ENCODE peak calls at places on chromosomes 12 and 14, in five cellular contexts. D is NB4, U is testis, F is gastrocnemius medialis, E is K562. Q is an unnamed sample.

GRCh38 chr12:31922341-31923062 is 36.7 kb upstream of the RESF1 start:
- DNase-seq in D (peak), F (no peak), E (no peak), U (no peak), Q (no peak)

GRCh38 chr14:89225607-89226006 is 191.4 kb downstream of the FOXN3 start:
- DNase-seq in F (no peak), U (no peak), E (no peak), D (no peak), Q (no peak)

GRCh38 chr12:32586390-32586789 is 92.7 kb upstream of the DNM1L start:
- DNase-seq in U (no peak), F (no peak), D (peak), E (no peak), Q (no peak)

GRCh38 chr14:23430733-23431105 is 4.7 kb downstream of the MYH7 start:
- DNase-seq in U (no peak), D (peak), E (no peak), F (peak), Q (no peak)

GRCh38 chr14:106317593-106317992 is 791.2 kb downstream of the TMEM121 start:
- DNase-seq in F (no peak), U (no peak), D (no peak), E (no peak), Q (no peak)

GRCh38 chr14:68193970-68194634 is 374.5 kb downstream of the RAD51B start:
- DNase-seq in F (no peak), U (no peak), E (no peak), D (no peak), Q (no peak)

GRCh38 chr12:22339691-22340090 is 5.2 kb upstream of the ST8SIA1 start:
- DNase-seq in E (no peak), U (no peak), D (no peak), F (no peak), Q (no peak)

GRCh38 chr12:47877081-47877480 is 27.7 kb downstream of the VDR start:
- DNase-seq in E (no peak), U (no peak), D (no peak), F (no peak), Q (no peak)

GRCh38 chr12:123763093-123763492 is 992 bp downstream of the DNAH10 start:
- DNase-seq in U (no peak), D (no peak), E (no peak), F (no peak), Q (no peak)

GRCh38 chr12:58920102-58920955 is at the start of gene LRIG3:
- DNase-seq in U (peak), D (no peak), F (peak), E (peak), Q (no peak)

GRCh38 chr14:72476657-72477499 is 417.0 kb downstream of the DPF3 start:
- DNase-seq in D (peak), E (no peak), U (no peak), F (peak), Q (no peak)

GRCh38 chr12:22443379-22444316 is 100.7 kb downstream of the C2CD5 start:
- DNase-seq in E (peak), F (peak), D (peak), U (peak), Q (no peak)

GRCh38 chr14:92846162-92846897 is 52.2 kb downstream of the GOLGA5 start:
- DNase-seq in F (no peak), D (peak), E (peak), U (no peak), Q (no peak)

GRCh38 chr12:130838284-130838950 is 633 bp downstream of the STX2 start:
- DNase-seq in D (peak), F (peak), U (peak), E (peak), Q (no peak)

GRCh38 chr12:42812086-42812485 is 222.5 kb upstream of the PRICKLE1 start:
- DNase-seq in F (no peak), E (no peak), D (no peak), U (no peak), Q (no peak)

GRCh38 chr14:61470261-61470953 is 149.0 kb downstream of the PRKCH start:
- DNase-seq in E (no peak), U (no peak), D (peak), F (no peak), Q (no peak)

GRCh38 chr12:92899388-92900001 is 29.6 kb downstream of the EEA1 start:
- DNase-seq in E (no peak), F (peak), D (peak), U (peak), Q (peak)

GRCh38 chr12:77782034-77782433 is 48.7 kb upstream of the NAV3 start:
- DNase-seq in E (no peak), D (no peak), F (no peak), U (no peak), Q (no peak)

GRCh38 chr12:121776190-121777098 is 17.0 kb downstream of the RHOF start:
- DNase-seq in D (peak), E (peak), F (peak), U (peak), Q (no peak)

GRCh38 chr12:4223273-4223855 is 50.2 kb upstream of the CCND2 start:
- DNase-seq in D (no peak), F (no peak), U (no peak), E (no peak), Q (no peak)

GRCh38 chr12:133220521-133220920 is 15.2 kb downstream of the ANHX start:
- DNase-seq in U (no peak), E (no peak), D (no peak), F (no peak), Q (no peak)

GRCh38 chr14:94882401-94882800 is 112.5 kb upstream of the GSC start:
- DNase-seq in F (no peak), E (no peak), D (no peak), U (no peak), Q (no peak)

GRCh38 chr12:45732936-45733335 is 3.4 kb downstream of the ARID2 start:
- DNase-seq in F (no peak), E (no peak), D (no peak), U (no peak), Q (no peak)

GRCh38 chr12:89542912-89543592 is 17.2 kb upstream of the POC1B start:
- DNase-seq in E (peak), F (peak), D (peak), U (peak), Q (no peak)

GRCh38 chr14:104513641-104514046 is 65.9 kb upstream of the C14orf180 start:
- DNase-seq in F (no peak), D (no peak), E (no peak), U (peak), Q (peak)

GRCh38 chr12:26741828-26742227 is 91.2 kb downstream of the ITPR2 start:
- DNase-seq in F (no peak), E (no peak), D (no peak), U (no peak), Q (no peak)

GRCh38 chr12:96352161-96352835 is 47.9 kb downstream of the CDK17 start:
- DNase-seq in F (no peak), U (no peak), D (no peak), E (no peak), Q (no peak)

GRCh38 chr14:50215416-50215815 is 16.0 kb downstream of the SOS2 start:
- DNase-seq in F (no peak), U (no peak), E (no peak), D (no peak), Q (no peak)

GRCh38 chr12:47156167-47156736 is 76.5 kb upstream of the AMIGO2 start:
- DNase-seq in E (peak), U (peak), D (peak), F (no peak), Q (no peak)

GRCh38 chr12:95859947-95860850 is 1.4 kb downstream of the SNRPF start:
- DNase-seq in D (peak), U (no peak), F (no peak), E (no peak), Q (no peak)

GRCh38 chr12:77772606-77773298 is 57.9 kb upstream of the NAV3 start:
- DNase-seq in E (no peak), F (no peak), U (no peak), D (no peak), Q (no peak)

GRCh38 chr14:68082698-68083291 is 263.2 kb downstream of the RAD51B start:
- DNase-seq in F (no peak), D (no peak), E (no peak), U (no peak), Q (no peak)

GRCh38 chr12:116427200-116427932 is 131.8 kb upstream of the MAP1LC3B2 start:
- DNase-seq in E (no peak), F (no peak), D (no peak), U (no peak), Q (no peak)

GRCh38 chr12:22993639-22994038 is 368.7 kb downstream of the ETNK1 start:
- DNase-seq in U (no peak), D (no peak), E (no peak), F (no peak), Q (no peak)

GRCh38 chr14:73757876-73758391 is 43.8 kb upstream of the PNMA1 start:
- DNase-seq in E (no peak), D (no peak), U (no peak), F (no peak), Q (no peak)

GRCh38 chr14:73755434-73756014 is 41.3 kb upstream of the PNMA1 start:
- DNase-seq in E (peak), F (no peak), U (peak), D (no peak), Q (no peak)

GRCh38 chr14:73758392-73759182 is 44.4 kb upstream of the PNMA1 start:
- DNase-seq in D (peak), F (peak), E (peak), U (peak), Q (no peak)

GRCh38 chr14:73759183-73759713 is 45.1 kb upstream of the PNMA1 start:
- DNase-seq in D (peak), F (no peak), E (peak), U (peak), Q (no peak)

GRCh38 chr14:73757381-73757780 is 43.2 kb upstream of the PNMA1 start:
- DNase-seq in F (no peak), E (no peak), D (no peak), U (no peak), Q (no peak)
- H3K4me3 ChIP-seq in F (no peak), E (peak), D (peak), U (no peak), Q (peak)

GRCh38 chr14:100872641-100873071 is 30.9 kb downstream of the RTL1 start:
- DNase-seq in U (no peak), F (no peak), E (no peak), D (no peak), Q (no peak)
- TF ChIP-seq POLR2A in U (no peak), F (no peak), E (no peak), D (no peak), Q (no peak)

DNA sequence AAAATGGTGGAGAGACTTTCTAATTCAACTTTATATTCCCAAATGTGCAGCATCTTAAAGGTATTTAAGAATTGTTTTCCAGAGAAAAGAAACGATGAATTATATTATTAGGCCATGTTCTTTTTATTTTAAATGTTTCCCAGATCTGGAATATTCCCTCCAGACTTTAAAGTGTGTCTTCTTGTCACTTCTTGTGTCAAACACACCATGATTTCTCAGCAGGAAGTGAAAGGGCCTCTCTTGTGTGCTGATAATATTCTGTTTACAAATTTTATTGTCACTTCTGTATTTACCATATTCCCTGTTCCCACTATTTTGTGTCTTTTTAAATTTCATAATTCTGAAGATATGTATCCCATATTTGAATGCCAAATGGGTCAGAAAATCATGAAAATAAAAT is 455.0 kb upstream of the FLRT2 start:
- DNase-seq in D (no peak), F (no peak), U (no peak), E (no peak), Q (no peak)
- H3K4me3 ChIP-seq in D (no peak), F (no peak), U (no peak), E (no peak), Q (no peak)

GRCh38 chr12:7015555-7016370 is 2.5 kb downstream of the LPCAT3 start:
- DNase-seq in E (no peak), D (no peak), U (no peak), F (no peak), Q (no peak)

GRCh38 chr12:7016958-7017571 is 1.2 kb downstream of the LPCAT3 start:
- DNase-seq in E (peak), U (no peak), D (no peak), F (no peak), Q (no peak)

GRCh38 chr12:7019043-7019569 is 830 bp upstream of the LPCAT3 start:
- DNase-seq in U (no peak), D (no peak), E (no peak), F (no peak), Q (no peak)

GRCh38 chr12:7017870-7018349 is 366 bp downstream of the LPCAT3 start:
- DNase-seq in U (peak), E (peak), D (peak), F (no peak), Q (no peak)

DNA sequence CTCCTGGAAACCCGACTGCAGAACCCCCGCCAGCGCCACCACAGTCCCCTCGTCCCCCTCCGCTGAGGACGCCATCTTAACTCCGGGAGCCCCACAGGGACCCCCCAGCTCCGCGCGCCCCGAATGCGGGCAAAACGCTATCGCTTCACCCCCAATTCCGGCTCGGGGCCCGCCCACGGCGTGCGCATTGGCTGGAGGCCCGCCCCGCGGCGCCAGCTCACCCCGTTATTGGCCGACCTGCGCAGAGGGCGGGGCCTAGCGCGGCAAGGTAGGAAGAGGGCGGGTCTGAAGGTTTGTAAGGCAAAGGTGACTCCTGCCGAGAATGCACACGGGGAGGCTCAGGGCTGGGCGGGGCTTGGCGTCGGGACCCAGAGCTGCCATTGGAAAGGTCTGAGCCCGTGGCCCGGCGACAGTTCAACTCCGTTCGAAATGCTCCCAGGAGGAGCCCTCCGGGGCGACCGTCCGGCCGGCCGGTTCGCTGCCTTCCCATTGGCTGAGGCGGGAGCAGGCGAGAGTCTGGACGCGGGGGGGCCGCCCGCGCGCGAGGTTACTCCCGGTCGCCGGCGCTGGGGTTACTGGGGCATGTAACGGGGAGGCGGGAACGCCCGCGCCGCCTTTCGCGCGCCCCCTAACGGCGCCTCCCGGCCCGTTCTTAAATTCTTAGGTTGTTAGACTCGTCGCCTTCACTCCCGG is at the start of gene LPCAT3:
- DNase-seq in F (peak), E (peak), U (peak), D (peak), Q (peak)
- TF ChIP-seq POLR2A in F (peak), E (peak), U (no peak), D (peak), Q (peak)

GRCh38 chr14:44404021-44404420 is 103.1 kb downstream of the FSCB start:
- DNase-seq in U (no peak), D (no peak), E (no peak), F (no peak), Q (no peak)

GRCh38 chr14:44405350-44405619 is 101.8 kb downstream of the FSCB start:
- DNase-seq in F (no peak), E (peak), U (no peak), D (no peak), Q (no peak)

GRCh38 chr14:44403194-44403593 is 103.9 kb downstream of the FSCB start:
- DNase-seq in D (no peak), E (no peak), F (no peak), U (no peak), Q (no peak)

DNA sequence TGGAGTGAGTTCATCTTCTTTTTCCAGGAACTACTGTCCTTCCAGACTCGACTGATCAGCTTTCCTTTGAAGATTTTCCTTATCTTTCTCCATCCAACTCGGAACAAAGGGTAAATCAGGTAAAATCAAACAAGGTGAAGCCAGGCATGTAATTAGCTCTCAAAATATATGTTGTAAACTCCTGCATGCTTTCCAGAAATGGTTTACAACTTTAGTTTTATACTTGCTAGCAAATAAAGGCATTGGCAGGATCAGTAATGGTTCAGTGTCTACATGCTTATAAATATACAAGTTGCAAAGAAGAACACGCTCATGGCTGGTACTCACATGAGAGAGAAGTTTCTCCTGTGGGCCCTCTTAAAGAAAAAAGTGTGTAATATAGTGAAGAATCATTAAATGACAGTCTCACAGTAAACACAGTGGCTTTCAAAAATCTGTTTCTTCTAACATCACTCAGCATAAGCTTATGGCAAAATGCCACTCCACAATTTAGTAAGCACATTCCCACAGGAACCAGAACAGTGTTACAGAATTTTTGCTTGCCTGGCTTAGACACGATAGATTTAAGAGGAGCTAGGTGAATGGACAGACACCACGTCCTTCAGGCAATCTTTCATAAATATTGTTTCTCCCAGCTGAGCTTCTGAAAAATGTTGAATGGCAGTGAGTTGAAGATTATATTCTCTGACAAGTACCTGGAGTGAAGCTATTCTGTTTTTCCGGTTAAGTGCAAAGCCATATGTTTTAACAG is 102.3 kb downstream of the FSCB start:
- DNase-seq in E (no peak), F (no peak), U (no peak), D (no peak), Q (no peak)
- H3K4me3 ChIP-seq in E (no peak), F (no peak), U (no peak), D (no peak), Q (no peak)

DNA sequence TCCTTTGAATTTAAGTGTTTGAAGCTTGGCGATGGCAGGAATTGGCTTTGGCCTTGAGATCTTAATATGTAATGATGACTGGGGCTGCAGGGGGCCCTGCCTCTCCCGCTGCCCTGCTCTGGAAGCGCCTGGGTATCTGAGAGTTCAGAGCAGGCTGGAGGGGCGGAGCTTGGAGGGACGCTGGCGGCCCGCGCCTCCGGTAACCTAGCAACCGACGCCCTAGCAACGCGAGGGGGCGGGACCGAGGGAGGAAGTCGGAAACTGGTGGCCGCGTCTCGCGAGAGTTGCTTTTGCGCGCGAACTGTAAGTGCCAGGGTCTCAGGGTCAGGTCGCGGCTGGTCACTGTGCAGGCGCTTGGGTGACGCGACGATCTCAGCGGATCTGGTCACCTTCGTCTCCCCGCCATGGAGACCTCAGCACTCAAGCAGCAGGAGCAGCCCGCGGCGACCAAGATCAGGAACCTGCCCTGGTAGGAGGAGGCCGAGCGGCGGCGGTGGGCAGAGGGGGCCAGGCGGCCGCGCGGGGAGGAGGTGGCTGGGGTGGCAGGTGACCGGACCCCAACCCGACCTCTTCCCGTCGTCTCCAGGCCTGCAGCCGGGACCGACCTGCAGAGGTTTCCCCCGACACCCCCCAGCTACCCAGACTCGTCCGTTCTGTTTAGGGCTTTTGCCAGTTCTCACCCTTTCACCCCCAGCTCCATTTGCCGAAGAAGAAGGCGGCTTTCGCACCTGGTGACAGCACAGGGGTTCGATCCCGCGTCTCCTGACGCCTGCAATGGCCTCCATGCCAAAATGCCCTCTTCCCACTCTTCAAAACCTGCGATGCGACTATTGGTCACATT is at the start of gene RFC5:
- DNase-seq in D (peak), F (peak), U (peak), E (peak), Q (peak)
- TF ChIP-seq POLR2A in D (peak), F (no peak), U (no peak), E (peak), Q (no peak)

GRCh38 chr12:71653137-71653536 is 10.5 kb downstream of the ZFC3H1 start:
- DNase-seq in D (no peak), U (no peak), F (no peak), E (no peak), Q (no peak)

GRCh38 chr12:71655495-71655894 is 8.2 kb downstream of the ZFC3H1 start:
- DNase-seq in D (no peak), E (no peak), U (no peak), F (no peak), Q (no peak)

GRCh38 chr12:71655907-71656306 is 7.7 kb downstream of the ZFC3H1 start:
- DNase-seq in D (no peak), E (no peak), U (no peak), F (no peak), Q (no peak)

GRCh38 chr12:71652656-71653055 is 11.0 kb downstream of the ZFC3H1 start:
- DNase-seq in U (no peak), F (no peak), E (no peak), D (no peak), Q (no peak)

GRCh38 chr12:71654200-71654599 is 9.4 kb downstream of the ZFC3H1 start:
- DNase-seq in E (no peak), U (no peak), D (no peak), F (no peak), Q (no peak)
- H3K4me3 ChIP-seq in E (no peak), U (no peak), D (no peak), F (no peak), Q (no peak)

GRCh38 chr14:101823511-101824120 is 62.1 kb downstream of the PPP2R5C start:
- DNase-seq in U (no peak), E (no peak), D (no peak), F (peak), Q (no peak)
- TF ChIP-seq POLR2A in U (no peak), E (no peak), D (no peak), F (no peak), Q (no peak)

GRCh38 chr12:54033106-54033979 is 493 bp downstream of the HOXC5 start:
- DNase-seq in U (peak), D (peak), E (no peak), F (no peak), Q (no peak)
- H3K4me3 ChIP-seq in U (peak), D (no peak), E (no peak), F (peak), Q (peak)